ENCODE peak calls at places on chromosomes 5 and 9, in six cellular contexts. H is prostate gland, N is astrocyte of the spinal cord, J is HCT116, U is foreskin keratinocyte, Q is thyroid gland. Z is an unnamed sample.

GRCh38 chr9:99031994-99032393 is 72.9 kb upstream of the TGFBR1 start:
- DNase-seq in H (no peak), N (no peak), J (no peak), U (no peak), Q (no peak), Z (no peak)

GRCh38 chr5:174317261-174317894 is 271.9 kb downstream of the NSG2 start:
- DNase-seq in H (no peak), N (peak; percentile 39), J (no peak), U (no peak), Q (peak; percentile 18), Z (no peak)

GRCh38 chr5:54186108-54186507 is 124.3 kb downstream of the ARL15 start:
- DNase-seq in H (no peak), N (no peak), J (no peak), U (no peak), Q (no peak), Z (no peak)

GRCh38 chr9:135968083-135968476 is 6.9 kb upstream of the UBAC1 start:
- DNase-seq in H (no peak), N (no peak), J (no peak), U (no peak), Q (no peak), Z (no peak)

GRCh38 chr5:5351288-5352089 is 71.0 kb upstream of the ICE1 start:
- DNase-seq in H (no peak), N (peak; percentile 85), J (peak; percentile 13), U (peak; percentile 11), Q (no peak), Z (no peak)

GRCh38 chr9:130129425-130130061 is 42.7 kb upstream of the NCS1 start:
- DNase-seq in H (no peak), N (peak; percentile 61), J (no peak), U (no peak), Q (no peak), Z (no peak)

GRCh38 chr5:55923873-55924500 is 70.8 kb downstream of the IL6ST start:
- DNase-seq in H (no peak), N (no peak), J (no peak), U (no peak), Q (no peak), Z (no peak)

GRCh38 chr9:89795555-89796195 is 190.9 kb downstream of the GADD45G start:
- DNase-seq in H (no peak), N (no peak), J (no peak), U (no peak), Q (no peak), Z (no peak)

GRCh38 chr5:139689631-139690384 is 41.7 kb downstream of the CXXC5 start:
- DNase-seq in H (no peak), N (no peak), J (no peak), U (no peak), Q (no peak), Z (no peak)

GRCh38 chr5:176548967-176549444 is at the start of gene CDHR2:
- DNase-seq in H (no peak), N (no peak), J (no peak), U (no peak), Q (no peak), Z (no peak)

DNA sequence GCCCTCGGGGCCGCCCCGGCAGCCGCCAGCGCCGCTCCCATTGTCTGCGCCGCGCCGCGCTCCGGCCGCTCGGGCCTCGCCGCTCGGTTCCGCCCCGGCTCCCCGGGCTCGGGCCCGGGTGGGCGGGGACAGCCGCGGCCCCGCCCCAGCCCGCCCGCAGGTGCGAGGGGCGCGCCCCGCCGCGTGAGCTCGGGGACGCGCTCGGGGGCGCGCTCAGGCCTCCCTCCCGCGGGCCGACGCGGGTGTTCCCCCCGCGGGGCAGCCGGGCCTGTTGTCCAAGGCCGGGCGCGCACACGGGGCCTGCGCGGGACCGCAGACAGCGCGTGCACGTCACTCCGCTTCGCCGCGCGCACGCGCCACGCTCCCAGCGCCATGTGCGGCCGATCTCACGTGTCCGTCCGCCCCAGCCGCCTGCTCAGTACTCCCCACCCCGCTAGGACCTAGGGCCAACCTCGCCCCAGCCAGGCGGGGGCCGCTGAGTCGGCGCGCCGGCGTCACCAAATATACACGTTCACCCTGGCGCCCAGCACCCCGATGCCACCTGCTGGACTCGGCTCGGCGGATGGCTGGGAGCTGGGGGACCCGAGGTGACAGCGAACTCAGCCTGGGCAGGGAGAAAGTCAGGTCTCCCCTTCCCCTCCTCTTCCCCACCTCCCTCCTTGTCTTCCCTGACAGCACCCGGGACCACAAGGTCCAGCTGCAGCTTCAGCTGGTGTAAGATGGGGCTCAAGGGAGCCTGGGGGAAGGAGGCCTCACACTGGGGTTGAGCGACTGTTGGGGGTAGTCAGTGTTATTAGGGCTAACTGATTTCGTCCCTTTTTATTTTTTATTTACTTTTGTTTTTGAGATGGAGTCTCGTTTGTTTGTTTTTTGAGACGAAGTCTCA is 14.3 kb downstream of the GBGT1 start:
- DNase-seq in H (peak; percentile 88), N (peak; percentile 80), J (peak; percentile 89), U (peak; percentile 64), Q (peak; percentile 93), Z (peak; percentile 90)
- TF ChIP-seq CTCF in H (peak; percentile 62), N (peak; percentile 33), J (peak; percentile 37), U (peak; percentile 52), Q (peak; percentile 45), Z (peak; percentile 31)

GRCh38 chr5:24642022-24642421 is 2.8 kb downstream of the CDH10 start:
- DNase-seq in H (no peak), N (peak; percentile 47), J (no peak), U (no peak), Q (no peak), Z (no peak)
- TF ChIP-seq CTCF in H (peak; percentile 49), N (peak; percentile 51), J (peak; percentile 23), U (peak; percentile 66), Q (no peak), Z (peak; percentile 54)

DNA sequence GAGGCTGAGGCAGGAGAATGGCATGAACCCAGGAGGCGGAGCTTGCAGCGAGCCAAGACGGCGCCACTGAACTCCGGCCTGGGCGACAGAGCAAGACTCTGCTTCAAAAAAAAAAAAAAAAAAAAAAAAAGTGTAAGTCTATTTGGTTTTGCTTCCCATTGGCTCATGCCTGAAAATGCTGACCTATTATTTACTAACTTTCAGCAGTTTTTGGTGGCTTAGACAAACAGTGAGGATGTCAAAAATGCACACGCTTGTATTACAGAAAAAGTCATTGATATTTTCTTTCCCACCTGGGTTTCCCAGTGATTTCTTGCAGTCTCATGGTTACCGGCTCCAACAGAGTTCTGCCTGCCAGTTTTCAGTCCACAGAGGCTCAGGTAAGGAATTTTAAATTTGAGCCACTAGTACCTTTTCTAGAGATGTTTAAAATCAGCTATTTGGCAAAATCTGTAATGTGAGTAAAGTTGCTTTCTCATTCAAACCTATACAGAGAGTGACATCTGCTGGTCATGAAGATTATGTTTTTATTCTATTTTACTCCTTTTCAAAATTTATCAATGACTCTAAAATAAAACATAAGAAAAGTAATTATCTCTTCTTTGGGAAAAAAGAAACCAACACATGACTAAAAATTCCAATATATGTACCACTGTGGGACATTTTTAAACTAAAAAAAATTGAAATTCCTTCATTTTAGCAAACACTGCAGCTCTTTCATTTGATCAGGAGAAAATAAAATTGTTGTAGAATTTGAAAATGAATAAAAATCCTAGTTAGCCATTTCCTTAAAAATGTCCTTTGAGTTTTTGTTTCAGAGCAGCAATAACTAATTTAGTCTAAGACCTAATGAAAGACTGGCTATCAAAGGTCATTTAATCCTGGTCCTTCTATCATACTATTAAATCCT is 8.8 kb downstream of the FAM200C start:
- DNase-seq in H (no peak), N (peak; percentile 42), J (no peak), U (no peak), Q (no peak), Z (no peak)
- TF ChIP-seq CTCF in H (peak; percentile 39), N (peak; percentile 36), J (peak; percentile 68), U (peak; percentile 74), Q (peak; percentile 12), Z (peak; percentile 64)

DNA sequence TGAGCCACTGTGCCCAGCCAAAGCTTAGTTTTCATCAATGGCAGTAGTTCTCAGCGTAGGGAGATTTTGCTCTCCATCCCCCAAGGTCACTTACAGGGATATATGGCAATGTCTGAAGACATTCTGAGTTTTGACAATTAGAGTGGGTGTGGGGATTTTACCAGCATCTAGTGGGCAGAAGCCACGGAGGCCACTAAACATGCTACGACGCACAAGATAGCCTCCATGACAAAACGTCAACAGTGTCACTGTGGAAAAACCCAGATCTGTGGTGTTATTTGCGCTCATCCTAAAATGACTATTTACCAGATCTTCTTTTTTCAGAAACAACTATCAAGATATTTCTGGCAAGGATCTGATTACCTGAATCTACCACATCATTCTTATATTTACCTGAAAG is 68.2 kb downstream of the CDC14B start:
- DNase-seq in H (no peak), N (no peak), J (no peak), U (no peak), Q (no peak), Z (no peak)
- TF ChIP-seq CTCF in H (no peak), N (no peak), J (no peak), U (no peak), Q (no peak), Z (no peak)

DNA sequence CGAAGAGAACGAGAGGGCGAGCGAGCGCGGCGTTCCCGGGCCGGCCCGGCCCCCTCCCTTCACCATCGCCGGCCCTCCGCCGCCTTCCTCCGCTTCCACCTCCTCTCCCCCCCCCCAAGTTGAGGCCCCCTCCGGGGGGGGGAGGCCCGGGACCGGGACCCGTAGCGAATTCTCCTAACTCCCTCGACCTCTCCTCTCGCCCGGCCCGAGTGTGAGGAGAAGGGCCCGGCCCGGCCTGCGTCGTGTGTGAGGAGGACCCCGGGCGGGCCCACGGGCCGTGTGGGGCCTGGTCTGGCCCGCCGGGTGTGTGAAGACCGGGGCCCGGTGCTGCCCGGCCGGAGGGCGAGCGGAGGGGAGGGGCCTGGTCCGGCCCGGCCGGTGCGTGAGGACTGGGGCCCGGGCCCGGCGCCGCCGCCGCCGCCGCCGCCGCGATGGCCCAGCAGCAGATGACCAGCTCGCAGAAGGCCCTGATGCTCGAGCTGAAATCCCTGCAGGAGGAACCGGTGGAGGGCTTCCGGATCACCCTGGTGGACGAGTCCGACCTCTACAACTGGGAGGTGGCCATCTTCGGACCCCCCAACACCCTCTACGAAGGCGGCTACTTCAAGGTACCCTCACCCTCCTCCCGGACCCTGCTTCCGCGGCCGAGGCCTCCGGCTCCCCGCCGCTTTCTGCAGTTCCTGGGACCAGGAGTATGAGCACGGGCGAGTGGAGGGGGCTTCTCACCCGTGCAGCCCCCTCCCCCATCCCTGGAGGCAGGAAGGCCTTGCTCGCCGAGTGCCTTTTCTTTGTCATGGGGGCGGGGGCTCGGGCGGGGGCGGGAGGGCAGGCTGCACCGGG is 587 bp downstream of the UBE2R2 start:
- DNase-seq in H (peak; percentile 33), N (peak; percentile 70), J (no peak), U (peak; percentile 26), Q (peak; percentile 55), Z (peak; percentile 88)
- TF ChIP-seq CTCF in H (no peak), N (peak; percentile 35), J (no peak), U (no peak), Q (peak; percentile 18), Z (peak; percentile 37)

GRCh38 chr5:154524181-154524580 is 46.2 kb upstream of the HAND1 start:
- DNase-seq in H (no peak), N (no peak), J (no peak), U (no peak), Q (no peak), Z (no peak)

GRCh38 chr5:154524846-154525245 is 46.8 kb upstream of the HAND1 start:
- DNase-seq in H (no peak), N (no peak), J (no peak), U (no peak), Q (no peak), Z (no peak)

GRCh38 chr5:154529282-154529681 is 51.3 kb upstream of the HAND1 start:
- DNase-seq in H (no peak), N (no peak), J (no peak), U (no peak), Q (no peak), Z (no peak)

GRCh38 chr5:154528005-154528594 is 50.1 kb upstream of the HAND1 start:
- DNase-seq in H (no peak), N (no peak), J (no peak), U (no peak), Q (no peak), Z (no peak)

GRCh38 chr5:154526231-154527226 is 48.5 kb upstream of the HAND1 start:
- DNase-seq in H (no peak), N (no peak), J (no peak), U (no peak), Q (no peak), Z (no peak)
- TF ChIP-seq CTCF in H (no peak), N (no peak), J (no peak), U (no peak), Q (no peak), Z (no peak)

Z was measured in osteocyte.